ENCODE peak calls at places on chromosome 4, in seven cellular contexts. G is suprapubic skin; S is esophagus squamous epithelium; J is CD8-positive, alpha-beta T cell; K is PC-3; L is cardiac fibroblast; O is astrocyte of the spinal cord. A is an unnamed sample.

GRCh38 chr4:174117445-174117844 is 166.0 kb downstream of the FBXO8 start:
- DNase-seq in G (no peak), S (no peak), J (no peak), K (no peak), L (no peak), O (no peak), A (no peak)

GRCh38 chr4:108168672-108169562 is at the start of gene LEF1:
- DNase-seq in G (no peak), S (no peak), J (peak; percentile 66), K (peak; percentile 20), L (peak; percentile 15), O (peak; percentile 65), A (no peak)

GRCh38 chr4:72468904-72469502 is 100.0 kb downstream of the ADAMTS3 start:
- DNase-seq in G (no peak), S (no peak), J (no peak), K (peak; percentile 83), L (peak; percentile 52), O (peak; percentile 46), A (no peak)

GRCh38 chr4:174713821-174714220 is 115.2 kb downstream of the GLRA3 start:
- DNase-seq in G (no peak), S (no peak), J (no peak), K (no peak), L (peak; percentile 17), O (no peak), A (no peak)

GRCh38 chr4:99652596-99653436 is 4.8 kb downstream of the C4orf54 start:
- DNase-seq in G (no peak), S (no peak), J (no peak), K (no peak), L (no peak), O (no peak), A (no peak)

GRCh38 chr4:154822775-154823174 is 41.7 kb downstream of the RBM46 start:
- DNase-seq in G (no peak), S (no peak), J (no peak), K (peak; percentile 36), L (peak; percentile 63), O (peak; percentile 74), A (peak; percentile 2)

GRCh38 chr4:110663738-110664444 is 41.0 kb upstream of the PITX2 start:
- DNase-seq in G (no peak), S (no peak), J (no peak), K (peak; percentile 76), L (peak; percentile 13), O (peak; percentile 71), A (peak; percentile 88)

GRCh38 chr4:145340071-145340695 is 141.5 kb upstream of the SMAD1 start:
- DNase-seq in G (no peak), S (no peak), J (no peak), K (no peak), L (no peak), O (no peak), A (no peak)

GRCh38 chr4:138007572-138007971 is 234.6 kb downstream of the SLC7A11 start:
- DNase-seq in G (no peak), S (no peak), J (no peak), K (peak; percentile 45), L (peak; percentile 10), O (peak; percentile 5), A (no peak)

GRCh38 chr4:169238445-169238844 is 32.3 kb downstream of the SH3RF1 start:
- DNase-seq in G (no peak), S (no peak), J (no peak), K (peak; percentile 58), L (peak; percentile 64), O (no peak), A (peak; percentile 79)

GRCh38 chr4:118331352-118331751 is 21.5 kb downstream of the PRSS12 start:
- DNase-seq in G (no peak), S (no peak), J (no peak), K (no peak), L (no peak), O (no peak), A (no peak)

GRCh38 chr4:168659971-168660465 is 163.2 kb downstream of the PALLD start:
- DNase-seq in G (no peak), S (no peak), J (no peak), K (no peak), L (no peak), O (no peak), A (no peak)

GRCh38 chr4:747546-748170 is 42.0 kb downstream of the PCGF3 start:
- DNase-seq in G (no peak), S (no peak), J (no peak), K (no peak), L (no peak), O (no peak), A (no peak)

DNA sequence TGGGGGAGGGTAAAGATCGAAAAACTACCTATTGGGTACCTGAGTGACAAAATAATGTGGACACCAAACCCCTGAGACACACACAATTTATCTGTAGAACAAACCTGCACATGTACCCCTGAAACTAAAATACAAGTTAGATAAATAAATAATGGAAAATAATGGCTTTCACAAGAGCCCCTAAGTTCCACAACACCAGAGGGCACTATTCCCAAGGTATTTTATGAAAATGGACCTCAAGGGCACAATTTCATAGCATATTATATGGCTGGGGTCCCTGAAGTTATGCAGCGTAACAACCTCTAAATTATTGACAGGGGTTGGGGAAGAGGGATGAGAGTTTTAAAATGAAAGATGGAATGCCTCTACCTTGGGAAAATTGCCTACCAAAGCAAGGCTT is 81.3 kb upstream of the TMEM33 start:
- DNase-seq in G (no peak), S (no peak), J (no peak), K (peak; percentile 33), L (no peak), O (no peak), A (no peak)
- TF ChIP-seq CTCF in G (no peak), S (no peak), J (no peak), K (peak; percentile 52), L (peak; percentile 8), O (no peak), A (peak; percentile 50)

DNA sequence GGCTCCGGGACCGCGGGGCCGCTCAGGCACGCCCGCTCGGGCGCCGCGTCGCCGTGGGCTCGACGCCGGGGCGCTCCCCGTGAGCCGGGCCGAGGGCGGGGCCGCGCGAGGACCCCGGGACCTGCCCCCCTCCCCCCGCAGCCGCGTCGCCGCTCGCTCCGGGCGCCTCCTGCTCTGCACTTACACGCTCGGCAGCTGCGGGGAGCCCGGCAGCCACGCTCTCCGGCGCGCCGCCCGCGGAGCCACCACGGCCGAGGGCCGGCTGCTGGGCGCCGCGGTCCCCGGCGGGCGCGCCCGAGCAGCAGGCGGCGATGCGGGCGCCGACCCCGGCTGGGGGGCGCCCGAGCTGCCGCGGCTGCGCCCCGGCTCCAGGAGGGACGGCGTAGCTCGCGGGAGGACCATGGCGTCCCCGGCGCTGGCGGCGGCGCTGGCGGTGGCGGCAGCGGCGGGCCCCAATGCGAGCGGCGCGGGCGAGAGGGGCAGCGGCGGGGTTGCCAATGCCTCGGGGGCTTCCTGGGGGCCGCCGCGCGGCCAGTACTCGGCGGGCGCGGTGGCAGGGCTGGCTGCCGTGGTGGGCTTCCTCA is at the start of gene ADRA2C:
- DNase-seq in G (no peak), S (no peak), J (no peak), K (no peak), L (no peak), O (no peak), A (no peak)
- H3K4me3 ChIP-seq in G (peak within 1 kb of the TSS; percentile 44), S (peak within 1 kb of the TSS; percentile 60), J (no peak within 1 kb of the TSS), K (no peak within 1 kb of the TSS), L (no peak within 1 kb of the TSS), O (no peak within 1 kb of the TSS), A (peak within 1 kb of the TSS; percentile 34)

GRCh38 chr4:56106755-56107154 is 158.0 kb downstream of the CEP135 start:
- DNase-seq in G (no peak), S (no peak), J (no peak), K (no peak), L (no peak), O (no peak), A (no peak)

GRCh38 chr4:56118055-56118454 is 169.3 kb downstream of the CEP135 start:
- DNase-seq in G (no peak), S (no peak), J (no peak), K (no peak), L (no peak), O (no peak), A (no peak)

DNA sequence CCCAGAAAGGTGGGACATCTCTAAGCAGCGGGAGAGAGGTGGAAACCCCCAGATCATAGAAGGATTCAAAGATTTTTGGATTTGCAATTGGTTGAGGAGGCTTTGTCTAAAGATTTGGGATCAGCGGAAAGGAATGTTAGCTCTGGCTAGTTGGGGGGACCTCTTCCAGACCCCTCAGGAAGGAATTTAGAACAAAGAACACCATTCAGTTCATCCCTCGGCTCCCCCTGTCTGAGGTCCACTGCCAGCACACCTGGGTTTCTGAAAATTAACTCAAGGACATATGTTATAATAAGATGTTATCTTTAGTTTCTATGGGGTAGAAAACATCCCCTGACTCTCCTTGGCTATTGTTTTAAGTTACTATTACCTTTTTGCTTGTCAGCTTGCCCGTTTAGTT is 163.6 kb downstream of the CEP135 start:
- DNase-seq in G (no peak), S (no peak), J (no peak), K (no peak), L (no peak), O (no peak), A (no peak)
- TF ChIP-seq CTCF in G (no peak), S (no peak), J (no peak), K (peak; percentile 33), L (peak; percentile 2), O (peak; percentile 11), A (peak; percentile 22)

GRCh38 chr4:70721747-70722146 is at the start of gene RUFY3:
- DNase-seq in G (no peak), S (no peak), J (no peak), K (no peak), L (peak; percentile 96), O (peak; percentile 94), A (peak; percentile 97)
- H3K4me3 ChIP-seq in G (peak within 1 kb of the TSS; percentile 41), S (peak within 1 kb of the TSS; percentile 52), J (no peak within 1 kb of the TSS), K (no peak within 1 kb of the TSS), L (peak within 1 kb of the TSS; percentile 49), O (peak within 1 kb of the TSS; percentile 74), A (peak within 1 kb of the TSS; percentile 75)

DNA sequence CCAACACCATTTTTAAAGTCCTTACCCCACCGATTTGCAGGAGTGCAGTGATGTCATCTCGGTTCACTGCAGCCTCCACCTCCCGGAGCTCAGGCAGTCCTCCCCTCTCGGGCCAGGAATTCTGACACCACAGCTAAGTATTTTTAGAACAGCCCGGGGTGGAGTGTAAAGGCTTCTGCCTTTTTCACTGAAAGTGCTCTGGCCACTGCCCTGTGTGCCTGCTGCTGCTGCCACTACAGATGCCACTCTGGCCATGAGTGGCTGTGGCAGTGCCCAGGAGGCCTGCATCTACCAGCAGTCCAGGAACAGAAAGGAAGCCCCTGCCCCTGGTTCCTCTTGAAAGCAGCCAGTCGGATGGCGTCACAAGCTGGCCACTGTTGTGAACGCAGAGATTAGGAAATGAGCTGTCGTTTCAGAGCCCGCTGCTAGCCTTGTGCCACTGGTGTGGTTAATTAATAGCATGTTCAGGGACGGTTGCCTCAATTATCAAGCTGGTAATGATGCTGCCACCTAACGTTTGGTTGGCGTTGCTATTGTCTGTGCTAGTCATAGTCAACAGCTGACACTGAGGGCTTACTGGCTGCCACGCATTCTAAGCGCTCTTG is 23.6 kb upstream of the TBC1D14 start:
- DNase-seq in G (no peak), S (no peak), J (no peak), K (peak; percentile 15), L (peak; percentile 60), O (peak; percentile 61), A (peak; percentile 62)
- TF ChIP-seq CTCF in G (peak; percentile 15), S (no peak), J (no peak), K (peak; percentile 25), L (peak; percentile 22), O (peak; percentile 33), A (peak; percentile 52)